ENCODE peak calls at places on chromosomes 3 and 15, in six cellular contexts. X, H, D, N, O and C are unnamed samples.

GRCh38 chr3:11727207-11727606 is 83.5 kb upstream of the VGLL4 start:
- DNase-seq in O (peak), D (no peak), N (no peak), X (no peak), H (no peak), C (no peak)

GRCh38 chr3:11037241-11037873 is 44.8 kb downstream of the SLC6A1 start:
- DNase-seq in H (no peak), N (no peak), D (no peak), X (no peak), O (no peak), C (no peak)

GRCh38 chr3:12963869-12964712 is 109.1 kb downstream of the IQSEC1 start:
- DNase-seq in X (no peak), D (peak), O (peak), H (no peak), N (peak), C (no peak)

GRCh38 chr3:158313344-158313927 is 203.5 kb downstream of the RSRC1 start:
- DNase-seq in H (no peak), N (no peak), X (no peak), D (peak), O (peak), C (no peak)

GRCh38 chr15:82081904-82082810 is 36.3 kb upstream of the MEX3B start:
- DNase-seq in D (peak), O (peak), X (peak), H (no peak), N (no peak), C (no peak)

GRCh38 chr15:62568702-62569101 is 403.6 kb upstream of the C2CD4B start:
- DNase-seq in D (no peak), H (no peak), O (no peak), X (no peak), N (no peak), C (no peak)

GRCh38 chr3:78497692-78498091 is 1270.1 kb downstream of the ROBO1 start:
- DNase-seq in H (no peak), O (no peak), X (no peak), D (no peak), N (no peak), C (no peak)

GRCh38 chr3:8845641-8846040 is 76.2 kb upstream of the OXTR start:
- DNase-seq in H (no peak), O (peak), X (no peak), D (no peak), N (no peak), C (no peak)

GRCh38 chr3:73060302-73060723 is 1.1 kb upstream of the EBLN2 start:
- DNase-seq in D (no peak), O (peak), H (no peak), N (no peak), X (no peak), C (no peak)

DNA sequence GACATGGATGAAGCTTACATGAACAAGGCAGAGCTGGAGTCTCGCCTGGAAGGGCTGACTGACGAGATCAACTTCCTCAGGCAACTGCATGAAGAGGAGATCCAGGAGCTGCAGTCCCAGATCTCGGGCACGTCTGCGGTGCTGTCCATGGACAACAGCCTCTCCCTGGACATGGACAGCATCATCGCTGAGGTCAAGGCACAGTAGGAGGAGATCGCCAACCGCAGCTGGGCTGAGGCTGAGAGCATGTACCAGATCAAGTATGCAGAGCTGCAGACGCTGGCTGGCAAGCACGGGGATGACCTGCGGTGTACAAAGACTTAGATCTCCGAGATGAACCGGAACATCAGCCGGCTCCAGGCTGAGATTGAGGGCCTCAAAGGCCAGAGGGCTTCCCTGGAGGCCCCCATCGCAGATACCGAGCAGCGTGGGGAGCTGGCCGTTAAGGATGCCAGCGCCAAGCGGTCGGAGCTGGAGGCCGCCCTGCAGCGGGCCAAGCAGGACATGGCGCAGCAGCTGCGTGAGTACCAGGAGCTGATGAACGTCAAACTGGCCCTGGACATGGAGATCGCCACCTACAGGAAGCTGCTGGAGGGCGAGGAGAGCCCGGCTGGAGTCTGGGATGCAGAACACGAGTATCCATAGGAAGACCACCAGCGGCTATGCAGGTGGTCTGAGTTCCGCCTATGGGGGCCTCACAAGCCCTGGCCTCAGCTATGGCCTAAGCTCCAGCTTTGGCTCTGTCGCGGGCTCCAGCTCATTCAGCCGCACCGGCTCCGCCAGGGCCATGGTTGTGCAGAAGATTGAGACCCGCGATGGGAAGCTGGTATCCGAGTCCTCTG is 77.6 kb downstream of the CLDN11 start:
- DNase-seq in H (no peak), X (peak), O (no peak), D (peak), N (no peak), C (no peak)
- TF ChIP-seq CTCF in H (no peak), X (no peak), O (no peak), D (peak), N (no peak), C (no peak)

DNA sequence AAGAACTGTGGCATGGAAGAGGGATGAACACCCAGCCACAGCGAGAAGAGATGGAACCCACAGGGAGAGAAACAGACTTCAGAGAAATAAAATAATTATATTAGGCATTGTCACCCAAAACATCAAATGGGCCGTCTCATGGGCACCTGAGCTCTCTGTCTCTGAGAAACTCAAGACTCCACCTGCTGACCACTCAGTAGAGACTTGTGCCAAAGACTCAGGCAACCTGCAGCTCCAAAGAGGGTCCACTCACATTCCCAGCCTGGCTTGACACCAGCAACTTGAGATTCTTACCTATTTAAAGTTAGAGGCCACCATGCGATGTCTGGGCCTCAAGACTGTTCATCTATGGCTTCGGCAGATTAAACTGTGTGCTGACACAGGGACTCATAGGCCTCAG is 12.0 kb downstream of the SEMA5B start:
- DNase-seq in H (no peak), N (no peak), O (no peak), X (no peak), D (no peak), C (no peak)
- TF ChIP-seq CTCF in H (no peak), N (no peak), O (no peak), X (no peak), D (peak), C (no peak)

GRCh38 chr15:67181221-67181639 is 73.2 kb downstream of the AAGAB start:
- DNase-seq in O (no peak), N (no peak), H (no peak), X (no peak), D (no peak), C (no peak)
- TF ChIP-seq CTCF in O (no peak), N (no peak), H (no peak), X (no peak), D (peak), C (no peak)

DNA sequence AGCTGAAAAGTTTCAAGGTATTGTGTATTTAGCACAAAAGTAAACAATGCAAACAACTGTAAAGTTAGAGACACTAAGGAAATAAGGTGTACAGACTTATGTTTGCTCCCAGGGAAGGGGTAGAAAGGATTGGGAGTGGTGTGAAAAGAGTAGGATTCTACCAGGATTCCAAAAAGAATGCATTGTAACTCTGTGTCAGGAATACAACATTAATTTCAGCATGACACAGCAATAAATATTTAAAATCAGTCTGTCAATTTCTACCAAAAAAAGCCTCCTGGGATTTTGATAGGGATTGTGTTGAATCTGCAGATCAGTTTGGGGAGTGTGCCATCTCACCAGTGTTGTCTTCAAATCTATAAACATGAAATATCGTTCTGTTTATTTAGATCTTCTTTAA is 73.4 kb downstream of the LRRC28 start:
- DNase-seq in X (no peak), D (no peak), N (no peak), H (no peak), O (no peak), C (no peak)
- TF ChIP-seq CTCF in X (no peak), D (no peak), N (no peak), H (no peak), O (no peak), C (no peak)

DNA sequence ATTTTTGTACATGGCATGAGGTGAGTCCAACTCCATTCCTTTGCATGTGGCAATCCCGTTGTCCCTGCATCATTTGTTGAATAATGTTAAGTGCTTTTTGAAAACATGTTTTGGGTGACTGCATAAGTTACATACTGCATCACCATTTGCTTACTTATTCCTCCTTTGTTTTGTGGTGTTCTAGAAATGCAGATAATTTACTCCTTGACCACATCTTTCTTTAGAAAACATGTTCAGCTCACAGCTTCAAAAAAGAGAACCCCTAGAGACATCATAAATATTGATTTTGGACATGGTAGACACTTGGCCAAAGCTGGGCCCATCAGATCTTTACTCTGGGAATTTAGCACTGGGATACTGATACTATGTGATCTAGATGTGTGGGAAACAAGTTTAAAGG is 135.3 kb upstream of the DAZL start:
- DNase-seq in O (peak), H (no peak), X (no peak), N (no peak), D (no peak), C (no peak)
- TF ChIP-seq CTCF in O (no peak), H (no peak), X (no peak), N (no peak), D (no peak), C (no peak)

GRCh38 chr3:159322322-159322939 is 520.6 kb downstream of the MFSD1 start:
- DNase-seq in D (peak), H (no peak), O (peak), N (peak), X (peak), C (peak)
- TF ChIP-seq CTCF in D (peak), H (no peak), O (peak), N (peak), X (peak), C (peak)

DNA sequence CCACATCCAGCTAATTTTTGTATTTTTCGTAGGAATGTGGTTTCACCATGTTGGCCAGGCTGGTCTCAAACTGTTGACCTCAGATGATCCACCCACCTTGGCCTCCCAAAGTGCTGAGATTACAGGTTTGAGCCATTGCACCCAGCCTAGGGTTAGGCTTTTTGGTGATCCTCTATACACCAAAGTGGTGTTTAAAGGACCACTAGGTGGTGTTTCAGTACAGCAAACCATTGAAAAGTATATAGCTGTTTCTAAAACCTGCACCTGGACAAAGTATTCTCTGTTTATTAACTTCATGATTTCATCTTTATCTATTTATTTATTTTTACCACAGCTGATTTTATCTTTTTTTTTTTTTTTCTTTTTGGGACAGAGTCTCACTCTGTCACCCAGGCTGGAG is 68.4 kb downstream of the MINDY2 start:
- DNase-seq in D (peak), H (no peak), N (no peak), X (no peak), O (peak), C (no peak)
- TF ChIP-seq CTCF in D (no peak), H (no peak), N (peak), X (no peak), O (peak), C (no peak)

GRCh38 chr3:124137264-124137663 is 145.3 kb upstream of the ROPN1 start:
- DNase-seq in H (no peak), N (no peak), O (no peak), D (no peak), X (no peak), C (no peak)

GRCh38 chr3:124133366-124133940 is 141.5 kb upstream of the ROPN1 start:
- DNase-seq in O (no peak), X (no peak), D (no peak), N (no peak), H (no peak), C (no peak)

GRCh38 chr3:124132813-124133212 is 140.9 kb upstream of the ROPN1 start:
- DNase-seq in X (no peak), D (no peak), H (no peak), N (no peak), O (peak), C (no peak)

GRCh38 chr3:124126446-124127017 is 134.6 kb upstream of the ROPN1 start:
- DNase-seq in D (no peak), N (no peak), O (peak), X (no peak), H (no peak), C (no peak)

GRCh38 chr3:124131158-124132115 is 139.5 kb upstream of the ROPN1 start:
- DNase-seq in D (no peak), O (peak), H (no peak), X (no peak), N (peak), C (no peak)
- TF ChIP-seq CTCF in D (no peak), O (no peak), H (no peak), X (no peak), N (no peak), C (no peak)

GRCh38 chr3:42703695-42704025 is 1.1 kb upstream of the HHATL start:
- DNase-seq in N (no peak), X (no peak), D (no peak), O (no peak), H (no peak), C (no peak)
- TF ChIP-seq CTCF in N (no peak), X (no peak), D (no peak), O (no peak), H (no peak), C (no peak)

GRCh38 chr3:181694805-181695660 is 16.7 kb upstream of the SOX2 start:
- DNase-seq in D (no peak), N (peak), H (no peak), X (peak), O (no peak), C (peak)
- TF ChIP-seq CTCF in D (no peak), N (peak), H (no peak), X (peak), O (no peak), C (no peak)